ENCODE peak calls at places on chromosomes 6 and 20, in five cellular contexts. One of them, this sample, is unnamed.

GRCh38 chr6:50271266-50271665 is 221.5 kb upstream of the DEFB112 start:
- DNase-seq in K562: no peak
- DNase-seq in HepG2: no peak
- DNase-seq in SK-N-SH: no peak
- DNase-seq in HCT116: no peak
- DNase-seq in this sample: no peak

GRCh38 chr6:8539446-8539845 is 104.1 kb upstream of the SLC35B3 start:
- DNase-seq in K562: no peak
- DNase-seq in HepG2: peak; percentile 28
- DNase-seq in SK-N-SH: peak; percentile 37
- DNase-seq in HCT116: peak; percentile 7
- DNase-seq in this sample: peak; percentile 14

GRCh38 chr6:45690846-45691245 is 313.1 kb upstream of the SUPT3H start:
- DNase-seq in K562: no peak
- DNase-seq in HepG2: no peak
- DNase-seq in SK-N-SH: no peak
- DNase-seq in HCT116: no peak
- DNase-seq in this sample: no peak

GRCh38 chr6:158014505-158015187 is 33.0 kb downstream of the SYNJ2 start:
- DNase-seq in K562: no peak
- DNase-seq in HepG2: peak; percentile 88
- DNase-seq in SK-N-SH: no peak
- DNase-seq in HCT116: no peak
- DNase-seq in this sample: no peak

GRCh38 chr6:16681260-16681873 is 79.9 kb downstream of the ATXN1 start:
- DNase-seq in K562: no peak
- DNase-seq in HepG2: peak; percentile 94
- DNase-seq in SK-N-SH: no peak
- DNase-seq in HCT116: peak; percentile 91
- DNase-seq in this sample: no peak

GRCh38 chr6:37049990-37050853 is 44.8 kb downstream of the FGD2 start:
- DNase-seq in K562: peak; percentile 67
- DNase-seq in HepG2: no peak
- DNase-seq in SK-N-SH: no peak
- DNase-seq in HCT116: no peak
- DNase-seq in this sample: no peak

GRCh38 chr6:42841844-42842584 is 37.4 kb upstream of the RPL7L1 start:
- DNase-seq in K562: no peak
- DNase-seq in HepG2: no peak
- DNase-seq in SK-N-SH: no peak
- DNase-seq in HCT116: no peak
- DNase-seq in this sample: no peak

GRCh38 chr6:17907467-17908229 is 79.8 kb downstream of the KIF13A start:
- DNase-seq in K562: peak; percentile 73
- DNase-seq in HepG2: peak; percentile 52
- DNase-seq in SK-N-SH: no peak
- DNase-seq in HCT116: peak; percentile 48
- DNase-seq in this sample: peak; percentile 57

GRCh38 chr6:1802495-1803395 is 193.0 kb downstream of the FOXC1 start:
- DNase-seq in K562: no peak
- DNase-seq in HepG2: no peak
- DNase-seq in SK-N-SH: peak; percentile 72
- DNase-seq in HCT116: no peak
- DNase-seq in this sample: no peak

DNA sequence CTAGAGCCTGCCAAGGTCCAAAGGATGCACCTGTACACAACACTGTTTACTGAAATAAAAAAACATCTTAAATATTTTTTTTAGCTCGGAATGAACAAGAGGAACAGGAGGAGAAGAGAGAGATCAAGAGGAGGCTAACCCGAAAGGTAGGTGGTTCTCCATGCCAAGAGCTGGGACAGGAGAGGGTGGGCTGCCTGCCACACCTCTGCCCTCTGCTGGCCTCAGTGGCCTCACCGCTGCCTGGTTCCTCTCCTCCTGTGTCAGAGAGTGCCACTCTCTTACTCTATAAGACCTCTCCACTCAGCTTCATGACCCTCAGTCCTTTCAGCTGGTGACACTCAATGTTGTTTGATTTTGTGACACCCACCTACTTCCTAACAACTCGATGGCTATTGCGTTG is 50.2 kb downstream of the TBC1D7 start:
- DNase-seq in K562: no peak
- DNase-seq in HepG2: no peak
- DNase-seq in SK-N-SH: peak; percentile 48
- DNase-seq in HCT116: no peak
- DNase-seq in this sample: no peak
- TF ChIP-seq JUND in K562: no peak
- TF ChIP-seq JUND in HepG2: no peak
- TF ChIP-seq JUND in SK-N-SH: no peak
- TF ChIP-seq JUND in HCT116: no peak
- TF ChIP-seq JUND in this sample: no peak

GRCh38 chr20:46699651-46700359 is 9.6 kb upstream of the SLC2A10 start:
- DNase-seq in K562: peak; percentile 42
- DNase-seq in HepG2: peak; percentile 66
- DNase-seq in SK-N-SH: no peak
- DNase-seq in HCT116: no peak
- DNase-seq in this sample: no peak

GRCh38 chr20:46696791-46697279 is 7.6 kb upstream of the TP53RK start:
- DNase-seq in K562: no peak
- DNase-seq in HepG2: no peak
- DNase-seq in SK-N-SH: no peak
- DNase-seq in HCT116: no peak
- DNase-seq in this sample: no peak

GRCh38 chr20:46698788-46699187 is 9.5 kb upstream of the TP53RK start:
- DNase-seq in K562: peak; percentile 64
- DNase-seq in HepG2: peak; percentile 56
- DNase-seq in SK-N-SH: no peak
- DNase-seq in HCT116: no peak
- DNase-seq in this sample: peak; percentile 53

GRCh38 chr20:46694484-46694883 is 5.2 kb upstream of the TP53RK start:
- DNase-seq in K562: peak; percentile 35
- DNase-seq in HepG2: no peak
- DNase-seq in SK-N-SH: no peak
- DNase-seq in HCT116: no peak
- DNase-seq in this sample: peak; percentile 40

DNA sequence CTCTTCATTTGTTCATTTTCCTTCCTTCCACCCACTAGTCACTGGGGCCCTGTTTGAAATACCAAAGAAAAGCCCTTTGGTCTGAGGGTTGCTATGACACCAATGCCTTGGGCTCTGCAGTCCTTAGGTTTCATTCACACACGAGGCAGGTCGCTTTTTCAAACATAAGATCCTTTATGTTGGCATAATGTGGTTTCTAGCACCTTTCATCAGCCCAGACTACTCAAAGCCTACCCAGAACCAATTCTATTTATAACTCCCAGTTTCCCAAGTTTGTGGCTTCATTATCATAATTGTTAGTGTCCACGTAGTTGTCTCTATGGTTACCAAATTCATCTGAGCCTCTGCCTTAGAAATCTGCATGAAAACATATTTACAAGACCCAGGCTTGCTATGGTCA is 6.6 kb upstream of the TP53RK start:
- DNase-seq in K562: no peak
- DNase-seq in HepG2: no peak
- DNase-seq in SK-N-SH: no peak
- DNase-seq in HCT116: no peak
- DNase-seq in this sample: peak; percentile 46
- TF ChIP-seq JUND in K562: no peak
- TF ChIP-seq JUND in HepG2: no peak
- TF ChIP-seq JUND in SK-N-SH: no peak
- TF ChIP-seq JUND in HCT116: no peak
- TF ChIP-seq JUND in this sample: no peak

GRCh38 chr6:28658475-28659249 is 133.0 kb downstream of the GPX5 start:
- DNase-seq in K562: no peak
- DNase-seq in HepG2: no peak
- DNase-seq in SK-N-SH: peak; percentile 15
- DNase-seq in HCT116: no peak
- DNase-seq in this sample: no peak
- TF ChIP-seq JUND in K562: no peak
- TF ChIP-seq JUND in HepG2: no peak
- TF ChIP-seq JUND in SK-N-SH: no peak
- TF ChIP-seq JUND in HCT116: no peak
- TF ChIP-seq JUND in this sample: no peak

DNA sequence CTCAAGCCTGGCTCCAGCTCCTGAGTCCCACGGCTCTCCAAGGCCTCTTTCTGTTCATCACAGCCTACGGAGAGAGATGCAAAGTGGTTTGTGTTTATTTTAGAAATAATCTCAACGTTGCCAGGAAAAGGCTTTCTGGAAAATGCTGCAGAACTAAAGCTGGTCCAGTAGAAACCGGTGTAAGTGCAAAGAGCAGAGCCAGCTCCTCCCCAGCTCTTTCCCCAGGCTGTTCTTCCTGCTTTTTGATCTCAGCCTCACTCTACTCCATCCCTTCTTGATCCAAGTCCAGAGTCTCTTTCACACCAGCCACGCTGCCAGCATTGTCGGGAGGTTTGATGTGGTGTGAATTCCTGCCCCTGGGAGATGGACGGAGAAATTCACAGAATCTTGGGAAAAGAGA is 69.8 kb downstream of the TMEM170B start:
- DNase-seq in K562: no peak
- DNase-seq in HepG2: no peak
- DNase-seq in SK-N-SH: no peak
- DNase-seq in HCT116: no peak
- DNase-seq in this sample: no peak
- TF ChIP-seq JUND in K562: no peak
- TF ChIP-seq JUND in HepG2: no peak
- TF ChIP-seq JUND in SK-N-SH: no peak
- TF ChIP-seq JUND in HCT116: no peak
- TF ChIP-seq JUND in this sample: no peak

GRCh38 chr6:168340819-168341218 is 21.2 kb upstream of the DACT2 start:
- DNase-seq in K562: no peak
- DNase-seq in HepG2: no peak
- DNase-seq in SK-N-SH: no peak
- DNase-seq in HCT116: no peak
- DNase-seq in this sample: no peak

GRCh38 chr6:168338777-168339176 is 19.2 kb upstream of the DACT2 start:
- DNase-seq in K562: no peak
- DNase-seq in HepG2: no peak
- DNase-seq in SK-N-SH: no peak
- DNase-seq in HCT116: no peak
- DNase-seq in this sample: no peak

GRCh38 chr6:168342626-168343025 is 23.0 kb upstream of the DACT2 start:
- DNase-seq in K562: no peak
- DNase-seq in HepG2: no peak
- DNase-seq in SK-N-SH: no peak
- DNase-seq in HCT116: no peak
- DNase-seq in this sample: peak; percentile 84

GRCh38 chr6:168343239-168344167 is 23.9 kb upstream of the DACT2 start:
- DNase-seq in K562: no peak
- DNase-seq in HepG2: no peak
- DNase-seq in SK-N-SH: no peak
- DNase-seq in HCT116: no peak
- DNase-seq in this sample: no peak

DNA sequence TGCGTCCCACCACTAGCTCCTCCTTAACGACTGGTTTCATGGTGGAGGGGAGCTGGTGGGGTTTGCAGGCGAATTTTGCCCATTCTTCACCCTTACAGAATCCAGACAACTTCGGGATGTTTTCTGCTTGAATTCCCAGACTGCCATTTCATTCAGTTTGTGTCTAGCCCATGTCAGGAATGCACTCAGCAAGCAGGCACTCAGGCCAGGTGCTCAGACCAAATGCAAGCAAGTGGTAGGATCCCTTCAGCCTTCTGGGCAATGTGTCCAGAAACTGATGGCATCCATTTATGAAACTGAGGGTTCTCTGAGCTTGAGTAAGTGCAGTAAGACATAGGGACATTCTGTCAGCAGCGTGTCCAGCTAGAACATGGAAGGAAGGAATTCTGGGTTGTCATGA is 21.7 kb upstream of the DACT2 start:
- DNase-seq in K562: no peak
- DNase-seq in HepG2: no peak
- DNase-seq in SK-N-SH: no peak
- DNase-seq in HCT116: no peak
- DNase-seq in this sample: no peak
- TF ChIP-seq JUND in K562: no peak
- TF ChIP-seq JUND in HepG2: no peak
- TF ChIP-seq JUND in SK-N-SH: no peak
- TF ChIP-seq JUND in HCT116: no peak
- TF ChIP-seq JUND in this sample: no peak

DNA sequence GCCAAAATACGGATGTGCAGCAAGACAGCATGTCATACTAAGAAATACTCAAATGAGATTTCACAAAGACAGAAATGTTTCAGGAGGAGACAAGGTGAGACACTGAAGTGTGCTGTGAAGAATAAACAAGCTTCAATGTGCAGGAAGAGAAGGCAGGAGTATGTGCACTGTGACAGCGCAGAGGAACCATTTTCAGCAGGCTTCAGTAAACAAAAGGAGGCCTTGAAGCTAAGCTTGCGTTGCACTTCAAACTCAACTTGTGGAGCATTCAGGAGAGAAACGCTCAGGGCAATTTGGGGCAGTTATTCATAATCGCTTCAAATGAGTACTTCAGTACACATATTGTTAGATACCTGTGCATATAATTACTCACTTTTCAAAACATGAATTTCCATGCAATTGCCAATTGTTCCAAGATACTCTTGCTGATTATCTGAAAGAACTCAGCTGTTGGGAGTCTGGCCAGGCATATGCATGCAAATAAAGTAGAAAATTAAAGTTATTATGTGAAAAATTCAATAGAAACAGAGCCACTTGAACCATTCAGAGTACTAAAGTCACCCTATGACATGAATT is 234.2 kb upstream of the OPRM1 start:
- DNase-seq in K562: no peak
- DNase-seq in HepG2: no peak
- DNase-seq in SK-N-SH: no peak
- DNase-seq in HCT116: no peak
- DNase-seq in this sample: no peak
- TF ChIP-seq JUND in K562: no peak
- TF ChIP-seq JUND in HepG2: no peak
- TF ChIP-seq JUND in SK-N-SH: no peak
- TF ChIP-seq JUND in HCT116: no peak
- TF ChIP-seq JUND in this sample: no peak